ENCODE peak calls at places on chromosomes 11 and 22, in five cellular contexts. One of them, this sample, is unnamed.

GRCh38 chr22:47842119-47842518 is 1079.7 kb downstream of the TBC1D22A start:
- DNase-seq in activated CD4-positive, alpha-beta T cell treated with anti-CD3 and anti-CD28 coated beads for 1 hour: no peak
- DNase-seq in substantia nigra: no peak
- DNase-seq in CD8-positive, alpha-beta T cell: no peak
- DNase-seq in stromal cell of bone marrow: no peak
- DNase-seq in this sample: no peak

GRCh38 chr11:19724765-19725164 is 12.1 kb downstream of the NAV2 start:
- DNase-seq in activated CD4-positive, alpha-beta T cell treated with anti-CD3 and anti-CD28 coated beads for 1 hour: no peak
- DNase-seq in substantia nigra: no peak
- DNase-seq in CD8-positive, alpha-beta T cell: no peak
- DNase-seq in stromal cell of bone marrow: no peak
- DNase-seq in this sample: no peak

GRCh38 chr22:37182949-37183245 is 5.2 kb downstream of the C1QTNF6 start:
- DNase-seq in activated CD4-positive, alpha-beta T cell treated with anti-CD3 and anti-CD28 coated beads for 1 hour: no peak
- DNase-seq in substantia nigra: no peak
- DNase-seq in CD8-positive, alpha-beta T cell: peak
- DNase-seq in stromal cell of bone marrow: no peak
- DNase-seq in this sample: no peak

GRCh38 chr22:20117656-20118571 is 888 bp upstream of the TRMT2A start:
- DNase-seq in activated CD4-positive, alpha-beta T cell treated with anti-CD3 and anti-CD28 coated beads for 1 hour: peak
- DNase-seq in substantia nigra: no peak
- DNase-seq in CD8-positive, alpha-beta T cell: peak
- DNase-seq in stromal cell of bone marrow: no peak
- DNase-seq in this sample: peak

GRCh38 chr22:45882881-45883810 is 93.8 kb downstream of the WNT7B start:
- DNase-seq in activated CD4-positive, alpha-beta T cell treated with anti-CD3 and anti-CD28 coated beads for 1 hour: no peak
- DNase-seq in substantia nigra: no peak
- DNase-seq in CD8-positive, alpha-beta T cell: no peak
- DNase-seq in stromal cell of bone marrow: no peak
- DNase-seq in this sample: peak

GRCh38 chr11:119874660-119875238 is 145.7 kb upstream of the NECTIN1 start:
- DNase-seq in activated CD4-positive, alpha-beta T cell treated with anti-CD3 and anti-CD28 coated beads for 1 hour: no peak
- DNase-seq in substantia nigra: no peak
- DNase-seq in CD8-positive, alpha-beta T cell: no peak
- DNase-seq in stromal cell of bone marrow: no peak
- DNase-seq in this sample: no peak

GRCh38 chr22:38097557-38098409 is 12.7 kb downstream of the BAIAP2L2 start:
- DNase-seq in activated CD4-positive, alpha-beta T cell treated with anti-CD3 and anti-CD28 coated beads for 1 hour: no peak
- DNase-seq in substantia nigra: no peak
- DNase-seq in CD8-positive, alpha-beta T cell: no peak
- DNase-seq in stromal cell of bone marrow: no peak
- DNase-seq in this sample: peak

GRCh38 chr11:68181719-68182451 is 31.2 kb downstream of the KMT5B start:
- DNase-seq in activated CD4-positive, alpha-beta T cell treated with anti-CD3 and anti-CD28 coated beads for 1 hour: no peak
- DNase-seq in substantia nigra: no peak
- DNase-seq in CD8-positive, alpha-beta T cell: no peak
- DNase-seq in stromal cell of bone marrow: no peak
- DNase-seq in this sample: no peak

GRCh38 chr22:30212363-30212995 is 34.1 kb downstream of the LIF start:
- DNase-seq in activated CD4-positive, alpha-beta T cell treated with anti-CD3 and anti-CD28 coated beads for 1 hour: no peak
- DNase-seq in substantia nigra: no peak
- DNase-seq in CD8-positive, alpha-beta T cell: no peak
- DNase-seq in stromal cell of bone marrow: peak
- DNase-seq in this sample: no peak

GRCh38 chr11:71336176-71336995 is 84.0 kb upstream of the SHANK2 start:
- DNase-seq in activated CD4-positive, alpha-beta T cell treated with anti-CD3 and anti-CD28 coated beads for 1 hour: no peak
- DNase-seq in substantia nigra: no peak
- DNase-seq in CD8-positive, alpha-beta T cell: no peak
- DNase-seq in stromal cell of bone marrow: no peak
- DNase-seq in this sample: no peak

GRCh38 chr22:43627485-43628252 is 184.4 kb downstream of the EFCAB6 start:
- DNase-seq in activated CD4-positive, alpha-beta T cell treated with anti-CD3 and anti-CD28 coated beads for 1 hour: no peak
- DNase-seq in substantia nigra: no peak
- DNase-seq in CD8-positive, alpha-beta T cell: no peak
- DNase-seq in stromal cell of bone marrow: no peak
- DNase-seq in this sample: no peak

GRCh38 chr22:29268511-29269229 is 602 bp downstream of the EWSR1 start:
- DNase-seq in activated CD4-positive, alpha-beta T cell treated with anti-CD3 and anti-CD28 coated beads for 1 hour: no peak
- DNase-seq in substantia nigra: peak
- DNase-seq in CD8-positive, alpha-beta T cell: peak
- DNase-seq in stromal cell of bone marrow: peak
- DNase-seq in this sample: no peak

GRCh38 chr11:57983211-57983610 is 40.5 kb upstream of the OR9Q1 start:
- DNase-seq in activated CD4-positive, alpha-beta T cell treated with anti-CD3 and anti-CD28 coated beads for 1 hour: no peak
- DNase-seq in substantia nigra: no peak
- DNase-seq in CD8-positive, alpha-beta T cell: no peak
- DNase-seq in stromal cell of bone marrow: peak
- DNase-seq in this sample: no peak

GRCh38 chr11:66976048-66976467 is 954 bp downstream of the C11orf86 start:
- DNase-seq in activated CD4-positive, alpha-beta T cell treated with anti-CD3 and anti-CD28 coated beads for 1 hour: no peak
- DNase-seq in substantia nigra: no peak
- DNase-seq in CD8-positive, alpha-beta T cell: no peak
- DNase-seq in stromal cell of bone marrow: no peak
- DNase-seq in this sample: no peak

GRCh38 chr22:48827228-48827810 is 1000.4 kb downstream of the BRD1 start:
- DNase-seq in activated CD4-positive, alpha-beta T cell treated with anti-CD3 and anti-CD28 coated beads for 1 hour: no peak
- DNase-seq in substantia nigra: no peak
- DNase-seq in CD8-positive, alpha-beta T cell: no peak
- DNase-seq in stromal cell of bone marrow: no peak
- DNase-seq in this sample: peak

GRCh38 chr22:48503035-48503625 is 1324.5 kb downstream of the BRD1 start:
- DNase-seq in activated CD4-positive, alpha-beta T cell treated with anti-CD3 and anti-CD28 coated beads for 1 hour: no peak
- DNase-seq in substantia nigra: no peak
- DNase-seq in CD8-positive, alpha-beta T cell: no peak
- DNase-seq in stromal cell of bone marrow: no peak
- DNase-seq in this sample: no peak

GRCh38 chr11:100647861-100648260 is 39.2 kb upstream of the ARHGAP42 start:
- DNase-seq in activated CD4-positive, alpha-beta T cell treated with anti-CD3 and anti-CD28 coated beads for 1 hour: no peak
- DNase-seq in substantia nigra: no peak
- DNase-seq in CD8-positive, alpha-beta T cell: no peak
- DNase-seq in stromal cell of bone marrow: no peak
- DNase-seq in this sample: no peak

GRCh38 chr11:67117667-67118058 is 1.4 kb upstream of the KDM2A start:
- DNase-seq in activated CD4-positive, alpha-beta T cell treated with anti-CD3 and anti-CD28 coated beads for 1 hour: peak
- DNase-seq in substantia nigra: no peak
- DNase-seq in CD8-positive, alpha-beta T cell: peak
- DNase-seq in stromal cell of bone marrow: no peak
- DNase-seq in this sample: no peak

GRCh38 chr22:35467788-35468187 is 67.8 kb downstream of the MCM5 start:
- DNase-seq in activated CD4-positive, alpha-beta T cell treated with anti-CD3 and anti-CD28 coated beads for 1 hour: no peak
- DNase-seq in substantia nigra: peak
- DNase-seq in CD8-positive, alpha-beta T cell: no peak
- DNase-seq in stromal cell of bone marrow: peak
- DNase-seq in this sample: peak

GRCh38 chr11:13885083-13885482 is 77.4 kb upstream of the SPON1 start:
- DNase-seq in activated CD4-positive, alpha-beta T cell treated with anti-CD3 and anti-CD28 coated beads for 1 hour: no peak
- DNase-seq in substantia nigra: no peak
- DNase-seq in CD8-positive, alpha-beta T cell: no peak
- DNase-seq in stromal cell of bone marrow: no peak
- DNase-seq in this sample: no peak

This sample was measured in dorsolateral prefrontal cortex.